ENCODE peak calls at places on chromosomes 3 and 15, in five cellular contexts. One of them, this sample, is unnamed.

GRCh38 chr15:33234019-33234418 is 39.5 kb upstream of the FMN1 start:
- DNase-seq in Caco-2: peak
- DNase-seq in ovary: no peak
- DNase-seq in cardiac muscle cell: peak
- DNase-seq in psoas muscle: no peak
- DNase-seq in this sample: no peak

GRCh38 chr15:95105229-95105628 is 873.9 kb downstream of the MCTP2 start:
- DNase-seq in cardiac muscle cell: peak
- DNase-seq in Caco-2: no peak
- DNase-seq in psoas muscle: no peak
- DNase-seq in ovary: no peak
- DNase-seq in this sample: no peak

GRCh38 chr15:66461917-66462316 is 35.6 kb downstream of the SNAPC5 start:
- DNase-seq in ovary: no peak
- DNase-seq in cardiac muscle cell: no peak
- DNase-seq in Caco-2: no peak
- DNase-seq in psoas muscle: no peak
- DNase-seq in this sample: no peak

GRCh38 chr3:113736548-113737089 is 9.4 kb downstream of the NAA50 start:
- DNase-seq in cardiac muscle cell: peak
- DNase-seq in psoas muscle: no peak
- DNase-seq in Caco-2: peak
- DNase-seq in ovary: peak
- DNase-seq in this sample: peak

GRCh38 chr3:39814007-39814406 is 4.6 kb downstream of the MYRIP start:
- DNase-seq in cardiac muscle cell: peak
- DNase-seq in psoas muscle: no peak
- DNase-seq in Caco-2: no peak
- DNase-seq in ovary: no peak
- DNase-seq in this sample: no peak

GRCh38 chr3:69566256-69566655 is 173.0 kb upstream of the MITF start:
- DNase-seq in cardiac muscle cell: no peak
- DNase-seq in Caco-2: no peak
- DNase-seq in ovary: no peak
- DNase-seq in psoas muscle: no peak
- DNase-seq in this sample: no peak

GRCh38 chr15:100831466-100831865 is 48.2 kb upstream of the ALDH1A3 start:
- DNase-seq in cardiac muscle cell: no peak
- DNase-seq in ovary: no peak
- DNase-seq in Caco-2: no peak
- DNase-seq in psoas muscle: no peak
- DNase-seq in this sample: no peak

GRCh38 chr3:125075738-125076137 is 19.9 kb upstream of the HEG1 start:
- DNase-seq in ovary: no peak
- DNase-seq in cardiac muscle cell: no peak
- DNase-seq in psoas muscle: no peak
- DNase-seq in Caco-2: peak
- DNase-seq in this sample: no peak

GRCh38 chr3:191254098-191254873 is 55.2 kb downstream of the OSTN start:
- DNase-seq in Caco-2: no peak
- DNase-seq in ovary: no peak
- DNase-seq in cardiac muscle cell: peak
- DNase-seq in psoas muscle: no peak
- DNase-seq in this sample: no peak

GRCh38 chr3:12343091-12343494 is 54.2 kb downstream of the PPARG start:
- DNase-seq in ovary: no peak
- DNase-seq in cardiac muscle cell: no peak
- DNase-seq in Caco-2: no peak
- DNase-seq in psoas muscle: no peak
- DNase-seq in this sample: no peak

GRCh38 chr3:82012775-82013174 is 251.3 kb upstream of the GBE1 start:
- DNase-seq in Caco-2: no peak
- DNase-seq in ovary: no peak
- DNase-seq in cardiac muscle cell: no peak
- DNase-seq in psoas muscle: no peak
- DNase-seq in this sample: no peak
- TF ChIP-seq CTCF in Caco-2: no peak
- TF ChIP-seq CTCF in ovary: no peak
- TF ChIP-seq CTCF in cardiac muscle cell: no peak
- TF ChIP-seq CTCF in psoas muscle: no peak
- TF ChIP-seq CTCF in this sample: no peak

DNA sequence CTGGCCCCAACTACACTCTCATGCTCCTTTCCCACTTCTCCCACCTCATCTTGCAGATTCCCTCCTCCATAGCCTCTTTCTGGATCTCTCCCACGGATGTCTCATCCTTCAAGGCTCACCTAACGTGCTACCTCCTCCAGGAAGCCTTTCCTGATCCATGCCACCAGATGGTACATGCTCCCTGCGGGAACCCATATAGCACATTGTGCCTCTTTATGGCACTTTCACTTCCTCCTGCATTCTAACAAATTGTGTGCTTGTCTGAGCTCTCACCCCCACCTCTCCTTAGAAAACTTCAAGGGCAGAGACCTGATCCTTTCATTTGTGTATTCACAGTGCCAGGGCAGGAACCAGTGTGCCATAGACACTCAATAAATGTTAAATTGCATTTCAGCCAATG is 63.0 kb downstream of the HES1 start:
- DNase-seq in Caco-2: no peak
- DNase-seq in cardiac muscle cell: no peak
- DNase-seq in psoas muscle: no peak
- DNase-seq in ovary: no peak
- DNase-seq in this sample: no peak
- TF ChIP-seq CTCF in Caco-2: no peak
- TF ChIP-seq CTCF in cardiac muscle cell: no peak
- TF ChIP-seq CTCF in psoas muscle: no peak
- TF ChIP-seq CTCF in ovary: no peak
- TF ChIP-seq CTCF in this sample: no peak

GRCh38 chr3:47661121-47661752 is 82.6 kb upstream of the CSPG5 start:
- DNase-seq in cardiac muscle cell: peak
- DNase-seq in psoas muscle: peak
- DNase-seq in Caco-2: no peak
- DNase-seq in ovary: no peak
- DNase-seq in this sample: no peak
- TF ChIP-seq CTCF in cardiac muscle cell: no peak
- TF ChIP-seq CTCF in psoas muscle: peak
- TF ChIP-seq CTCF in Caco-2: no peak
- TF ChIP-seq CTCF in ovary: no peak
- TF ChIP-seq CTCF in this sample: no peak

DNA sequence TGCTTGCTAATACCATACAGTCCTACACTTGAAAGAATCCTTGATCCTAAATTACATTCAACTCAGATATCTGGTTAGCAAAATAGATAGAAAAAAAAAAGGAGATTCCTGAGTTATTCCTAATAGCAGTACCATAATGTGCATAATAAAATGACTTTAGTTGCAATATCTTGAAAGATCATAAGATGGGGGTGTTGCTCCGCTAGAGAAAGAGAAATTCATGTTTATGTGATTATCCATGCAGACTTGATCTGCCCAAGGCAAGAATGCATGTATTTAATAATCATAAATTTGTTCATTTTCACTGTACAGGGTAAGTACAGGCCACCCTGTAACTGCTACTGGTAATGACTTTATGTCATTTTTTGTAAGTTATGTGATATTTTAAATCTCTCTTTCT is 84.7 kb downstream of the HCN4 start:
- DNase-seq in cardiac muscle cell: peak
- DNase-seq in ovary: no peak
- DNase-seq in psoas muscle: no peak
- DNase-seq in Caco-2: no peak
- DNase-seq in this sample: no peak
- TF ChIP-seq CTCF in cardiac muscle cell: peak
- TF ChIP-seq CTCF in ovary: no peak
- TF ChIP-seq CTCF in psoas muscle: peak
- TF ChIP-seq CTCF in Caco-2: no peak
- TF ChIP-seq CTCF in this sample: peak

GRCh38 chr3:45465192-45465591 is 76.8 kb downstream of the LARS2 start:
- DNase-seq in Caco-2: no peak
- DNase-seq in ovary: no peak
- DNase-seq in psoas muscle: no peak
- DNase-seq in cardiac muscle cell: no peak
- DNase-seq in this sample: no peak
- TF ChIP-seq CTCF in Caco-2: no peak
- TF ChIP-seq CTCF in ovary: no peak
- TF ChIP-seq CTCF in psoas muscle: no peak
- TF ChIP-seq CTCF in cardiac muscle cell: no peak
- TF ChIP-seq CTCF in this sample: no peak

GRCh38 chr15:63151665-63152064 is 5.6 kb downstream of the RPS27L start:
- DNase-seq in psoas muscle: no peak
- DNase-seq in ovary: no peak
- DNase-seq in cardiac muscle cell: no peak
- DNase-seq in Caco-2: no peak
- DNase-seq in this sample: no peak

GRCh38 chr15:63145426-63145825 is 11.9 kb downstream of the RPS27L start:
- DNase-seq in psoas muscle: no peak
- DNase-seq in ovary: no peak
- DNase-seq in cardiac muscle cell: no peak
- DNase-seq in Caco-2: no peak
- DNase-seq in this sample: no peak

GRCh38 chr15:63140936-63141335 is 16.3 kb downstream of the RPS27L start:
- DNase-seq in ovary: no peak
- DNase-seq in Caco-2: no peak
- DNase-seq in cardiac muscle cell: no peak
- DNase-seq in psoas muscle: no peak
- DNase-seq in this sample: no peak

DNA sequence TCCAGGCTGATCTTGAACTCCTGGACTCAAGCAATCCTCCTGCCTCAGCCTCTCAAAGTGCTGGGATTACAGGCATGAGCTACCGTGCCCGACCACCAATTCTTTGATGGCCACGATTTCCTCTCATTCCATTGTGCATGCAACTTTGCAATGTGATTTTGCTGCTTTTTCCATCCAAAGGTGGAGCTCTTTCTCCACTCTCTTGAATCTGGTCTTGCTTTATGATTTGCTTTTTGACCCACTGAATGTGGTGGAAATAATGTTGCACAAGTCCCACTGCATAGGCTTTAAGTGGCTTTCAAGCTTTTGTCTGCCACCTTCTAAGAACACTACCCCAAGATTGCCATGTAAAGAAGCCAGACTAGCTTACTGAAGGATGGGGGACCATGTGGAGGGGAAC is 10.6 kb downstream of the RPS27L start:
- DNase-seq in Caco-2: no peak
- DNase-seq in cardiac muscle cell: peak
- DNase-seq in ovary: no peak
- DNase-seq in psoas muscle: no peak
- DNase-seq in this sample: no peak
- TF ChIP-seq CTCF in Caco-2: peak
- TF ChIP-seq CTCF in cardiac muscle cell: peak
- TF ChIP-seq CTCF in ovary: no peak
- TF ChIP-seq CTCF in psoas muscle: no peak
- TF ChIP-seq CTCF in this sample: no peak

DNA sequence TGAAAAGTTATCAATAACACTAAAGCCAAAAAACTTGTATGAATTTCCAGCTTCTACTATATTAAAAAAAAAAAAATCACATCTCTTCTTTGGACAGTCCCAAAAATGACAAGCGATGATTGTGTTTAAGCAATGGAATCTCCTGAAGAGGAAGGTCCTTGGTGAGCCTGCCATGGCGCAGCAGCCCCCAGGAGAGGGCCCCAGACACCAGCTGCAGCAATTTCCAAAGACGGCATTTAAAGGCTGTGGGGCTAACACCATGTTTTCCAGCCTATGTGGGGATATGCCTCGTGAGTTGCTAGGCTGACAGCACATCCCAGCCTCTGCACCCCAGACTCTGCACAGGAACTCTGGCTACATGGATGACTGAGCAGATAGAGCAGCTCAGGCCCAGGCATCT is 14.7 kb downstream of the SKIC8 start:
- DNase-seq in Caco-2: no peak
- DNase-seq in psoas muscle: no peak
- DNase-seq in cardiac muscle cell: no peak
- DNase-seq in ovary: no peak
- DNase-seq in this sample: no peak
- TF ChIP-seq CTCF in Caco-2: peak
- TF ChIP-seq CTCF in psoas muscle: no peak
- TF ChIP-seq CTCF in cardiac muscle cell: peak
- TF ChIP-seq CTCF in ovary: no peak
- TF ChIP-seq CTCF in this sample: no peak

DNA sequence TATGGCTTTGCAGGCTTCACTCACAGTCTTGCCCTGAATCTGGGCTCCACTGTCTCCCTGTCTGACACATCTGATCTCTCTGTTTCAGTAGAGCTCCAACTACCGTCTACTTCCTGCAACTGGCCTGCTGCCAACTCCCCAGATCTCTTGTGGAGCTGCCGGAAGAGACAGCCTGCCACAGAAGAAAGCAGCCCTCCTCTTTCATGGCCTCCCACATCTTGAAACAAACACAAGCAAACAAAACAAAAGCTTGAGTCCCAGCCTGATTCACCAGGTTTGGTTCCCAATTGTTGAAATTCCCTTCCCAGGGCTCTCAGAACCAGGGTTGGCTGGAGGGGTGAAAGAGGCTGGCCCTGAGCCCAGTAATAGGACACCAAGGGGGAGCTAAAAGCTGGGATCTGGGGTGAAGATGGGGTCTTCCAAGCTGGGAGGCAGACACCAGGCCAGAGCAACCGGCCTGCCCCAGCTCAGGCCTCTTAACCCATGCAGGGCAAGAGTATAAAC is 55.3 kb upstream of the CA12 start:
- DNase-seq in cardiac muscle cell: peak
- DNase-seq in Caco-2: no peak
- DNase-seq in psoas muscle: peak
- DNase-seq in ovary: peak
- DNase-seq in this sample: peak
- TF ChIP-seq CTCF in cardiac muscle cell: no peak
- TF ChIP-seq CTCF in Caco-2: peak
- TF ChIP-seq CTCF in psoas muscle: no peak
- TF ChIP-seq CTCF in ovary: no peak
- TF ChIP-seq CTCF in this sample: no peak

This sample was measured in GM20000.